ENCODE peak calls at places on chromosomes 16 and 17, in four cellular contexts. F is stimulated activated CD8-positive, alpha-beta memory T cell treated with anti-CD3 and anti-CD28 coated beads, Interleukin-4, amount 100 ng/mL, for 4 hours; C is cardiac muscle cell; L is EL. I is an unnamed sample.

GRCh38 chr17:81184596-81184995 is 18.6 kb upstream of the AATK start:
- DNase-seq in F (no peak), C (no peak), L (no peak), I (peak)

GRCh38 chr16:89915303-89916232 is 3.1 kb upstream of the MC1R start:
- DNase-seq in F (no peak), C (no peak), L (no peak), I (no peak)

GRCh38 chr16:80283450-80284392 is 257.1 kb upstream of the DYNLRB2 start:
- DNase-seq in F (no peak), C (no peak), L (no peak), I (no peak)

GRCh38 chr17:20823890-20824289 is 218.9 kb downstream of the USP22 start:
- DNase-seq in F (no peak), C (no peak), L (no peak), I (no peak)

GRCh38 chr16:69417537-69418199 is 6.8 kb upstream of the CYB5B start:
- DNase-seq in F (no peak), C (peak), L (peak), I (no peak)

GRCh38 chr16:11793840-11794239 is 3.2 kb downstream of the ZC3H7A start:
- DNase-seq in F (no peak), C (no peak), L (no peak), I (no peak)

GRCh38 chr16:73735018-73735417 is 561.6 kb upstream of the PSMD7 start:
- DNase-seq in F (no peak), C (peak), L (peak), I (no peak)

GRCh38 chr16:76837872-76838271 is 353.1 kb upstream of the MON1B start:
- DNase-seq in F (no peak), C (no peak), L (no peak), I (no peak)

GRCh38 chr17:56653877-56654276 is 60.4 kb downstream of the NOG start:
- DNase-seq in F (peak), C (peak), L (peak), I (peak)

GRCh38 chr16:28974007-28974436 is 556 bp upstream of the SPNS1 start:
- DNase-seq in F (no peak), C (peak), L (peak), I (peak)

GRCh38 chr17:75285123-75285522 is 4.1 kb downstream of the SLC25A19 start:
- DNase-seq in F (no peak), C (no peak), L (no peak), I (no peak)

GRCh38 chr16:86156155-86156554 is 257.2 kb downstream of the IRF8 start:
- DNase-seq in F (no peak), C (no peak), L (no peak), I (no peak)

GRCh38 chr16:29231231-29231630 is 175.3 kb downstream of the NPIPB11 start:
- DNase-seq in F (no peak), C (peak), L (no peak), I (no peak)

GRCh38 chr16:47299587-47299986 is 155.8 kb upstream of the NETO2 start:
- DNase-seq in F (no peak), C (no peak), L (no peak), I (no peak)

GRCh38 chr16:28040039-28040438 is 23.5 kb downstream of the GSG1L start:
- DNase-seq in F (no peak), C (no peak), L (no peak), I (no peak)

GRCh38 chr17:45144199-45145034 is 3.9 kb upstream of the HEXIM1 start:
- DNase-seq in F (no peak), C (peak), L (no peak), I (no peak)

GRCh38 chr17:7580631-7581554 is 1.5 kb downstream of the CD68 start:
- DNase-seq in F (no peak), C (no peak), L (no peak), I (no peak)

GRCh38 chr17:40519089-40519775 is 17.8 kb upstream of the TNS4 start:
- DNase-seq in F (no peak), C (no peak), L (no peak), I (no peak)

GRCh38 chr17:82940226-82941020 is 100.6 kb upstream of the ZNF750 start:
- DNase-seq in F (no peak), C (no peak), L (no peak), I (no peak)

GRCh38 chr17:38702900-38703741 is 2.0 kb upstream of the MLLT6 start:
- DNase-seq in F (no peak), C (no peak), L (no peak), I (no peak)

GRCh38 chr17:81230043-81230820 is 7.5 kb upstream of the CEP131 start:
- DNase-seq in F (no peak), C (no peak), L (no peak), I (no peak)

GRCh38 chr17:41098042-41098441 is at the start of gene KRTAP4-8:
- DNase-seq in F (no peak), C (no peak), L (no peak), I (no peak)

GRCh38 chr17:9021985-9022552 is 759 bp downstream of the NTN1 start:
- DNase-seq in F (no peak), C (peak), L (peak), I (peak)

GRCh38 chr17:40095944-40096791 is 4.2 kb downstream of the NR1D1 start:
- DNase-seq in F (peak), C (no peak), L (no peak), I (no peak)

GRCh38 chr16:16915771-16916170 is 536.8 kb downstream of the NPIPA7 start:
- DNase-seq in F (no peak), C (no peak), L (no peak), I (no peak)

GRCh38 chr16:55948230-55948629 is 73.1 kb upstream of the CES5A start:
- DNase-seq in F (no peak), C (no peak), L (no peak), I (no peak)

GRCh38 chr16:69741951-69742904 is 12.5 kb downstream of the NOB1 start:
- DNase-seq in F (no peak), C (peak), L (peak), I (no peak)

GRCh38 chr17:29587591-29587990 is 1.9 kb downstream of the GIT1 start:
- DNase-seq in F (no peak), C (no peak), L (no peak), I (no peak)

GRCh38 chr16:56301391-56301850 is 110.1 kb downstream of the GNAO1 start:
- DNase-seq in F (no peak), C (peak), L (peak), I (no peak)

GRCh38 chr17:38324732-38325131 is 19.0 kb downstream of the GPR179 start:
- DNase-seq in F (no peak), C (no peak), L (no peak), I (no peak)

GRCh38 chr16:75385507-75386152 is 47.7 kb downstream of the CFDP1 start:
- DNase-seq in F (no peak), C (peak), L (peak), I (peak)

GRCh38 chr17:42016411-42016831 is 818 bp downstream of the DNAJC7 start:
- DNase-seq in F (no peak), C (peak), L (no peak), I (no peak)

GRCh38 chr16:87667946-87668345 is 65.6 kb downstream of the JPH3 start:
- DNase-seq in F (no peak), C (no peak), L (no peak), I (no peak)

GRCh38 chr16:5738586-5738985 is 641.0 kb upstream of the EEF2KMT start:
- DNase-seq in F (no peak), C (no peak), L (no peak), I (no peak)

GRCh38 chr16:25151996-25152395 is 40.5 kb downstream of the LCMT1 start:
- DNase-seq in F (no peak), C (peak), L (peak), I (no peak)

I was measured in neuronal stem cell.